ENCODE peak calls at places on chromosomes 11 and 22, in nine cellular contexts. One of them, this sample, is unnamed.
A peak's percentile ranks its signal among the peaks of the same experiment; 100 is the strongest.

GRCh38 chr11:33553486-33553885 is 147.1 kb downstream of the C11orf91 start:
- DNase-seq in lower leg skin: no peak
- DNase-seq in retina: no peak
- DNase-seq in M059J: peak; percentile 73
- DNase-seq in stimulated activated CD8-positive, alpha-beta memory T cell treated with anti-CD3 and anti-CD28 coated beads, Interleukin-7, amount 100 ng/mL, for 48 hours: no peak
- DNase-seq in activated gamma-delta T cell treated with anti-CD3 and anti-CD28 coated beads, Interleukin-2, amount 50 U/mL, for 16 hours: no peak
- DNase-seq in NCI-H146: no peak
- DNase-seq in central memory CD4-positive, alpha-beta T cell: no peak
- DNase-seq in RCC 7860: no peak
- DNase-seq in this sample: peak; percentile 26

GRCh38 chr22:26953380-26953807 is 296.0 kb downstream of the MIAT start:
- DNase-seq in lower leg skin: peak; percentile 74
- DNase-seq in retina: no peak
- DNase-seq in M059J: no peak
- DNase-seq in stimulated activated CD8-positive, alpha-beta memory T cell treated with anti-CD3 and anti-CD28 coated beads, Interleukin-7, amount 100 ng/mL, for 48 hours: no peak
- DNase-seq in activated gamma-delta T cell treated with anti-CD3 and anti-CD28 coated beads, Interleukin-2, amount 50 U/mL, for 16 hours: no peak
- DNase-seq in NCI-H146: no peak
- DNase-seq in central memory CD4-positive, alpha-beta T cell: no peak
- DNase-seq in RCC 7860: no peak
- DNase-seq in this sample: no peak

GRCh38 chr11:75547617-75548054 is 14.4 kb upstream of the SERPINH1 start:
- DNase-seq in lower leg skin: peak; percentile 90
- DNase-seq in retina: peak; percentile 69
- DNase-seq in M059J: peak; percentile 58
- DNase-seq in stimulated activated CD8-positive, alpha-beta memory T cell treated with anti-CD3 and anti-CD28 coated beads, Interleukin-7, amount 100 ng/mL, for 48 hours: no peak
- DNase-seq in activated gamma-delta T cell treated with anti-CD3 and anti-CD28 coated beads, Interleukin-2, amount 50 U/mL, for 16 hours: no peak
- DNase-seq in NCI-H146: peak; percentile 74
- DNase-seq in central memory CD4-positive, alpha-beta T cell: no peak
- DNase-seq in RCC 7860: peak; percentile 40
- DNase-seq in this sample: peak; percentile 65

GRCh38 chr11:133988686-133989410 is 32.1 kb upstream of the IGSF9B start:
- DNase-seq in lower leg skin: no peak
- DNase-seq in retina: no peak
- DNase-seq in M059J: no peak
- DNase-seq in stimulated activated CD8-positive, alpha-beta memory T cell treated with anti-CD3 and anti-CD28 coated beads, Interleukin-7, amount 100 ng/mL, for 48 hours: no peak
- DNase-seq in activated gamma-delta T cell treated with anti-CD3 and anti-CD28 coated beads, Interleukin-2, amount 50 U/mL, for 16 hours: no peak
- DNase-seq in NCI-H146: no peak
- DNase-seq in central memory CD4-positive, alpha-beta T cell: no peak
- DNase-seq in RCC 7860: no peak
- DNase-seq in this sample: no peak

GRCh38 chr11:101584651-101585050 is 844 bp upstream of the TRPC6 start:
- DNase-seq in lower leg skin: no peak
- DNase-seq in retina: no peak
- DNase-seq in M059J: no peak
- DNase-seq in stimulated activated CD8-positive, alpha-beta memory T cell treated with anti-CD3 and anti-CD28 coated beads, Interleukin-7, amount 100 ng/mL, for 48 hours: no peak
- DNase-seq in activated gamma-delta T cell treated with anti-CD3 and anti-CD28 coated beads, Interleukin-2, amount 50 U/mL, for 16 hours: no peak
- DNase-seq in NCI-H146: no peak
- DNase-seq in central memory CD4-positive, alpha-beta T cell: no peak
- DNase-seq in RCC 7860: no peak
- DNase-seq in this sample: no peak

GRCh38 chr22:27515091-27515523 is 286.4 kb downstream of the MN1 start:
- DNase-seq in lower leg skin: no peak
- DNase-seq in retina: no peak
- DNase-seq in M059J: no peak
- DNase-seq in stimulated activated CD8-positive, alpha-beta memory T cell treated with anti-CD3 and anti-CD28 coated beads, Interleukin-7, amount 100 ng/mL, for 48 hours: no peak
- DNase-seq in activated gamma-delta T cell treated with anti-CD3 and anti-CD28 coated beads, Interleukin-2, amount 50 U/mL, for 16 hours: no peak
- DNase-seq in NCI-H146: no peak
- DNase-seq in central memory CD4-positive, alpha-beta T cell: no peak
- DNase-seq in RCC 7860: no peak
- DNase-seq in this sample: no peak

GRCh38 chr22:30872282-30873041 is 96.1 kb downstream of the MORC2 start:
- DNase-seq in lower leg skin: peak; percentile 69
- DNase-seq in retina: peak; percentile 81
- DNase-seq in M059J: no peak
- DNase-seq in stimulated activated CD8-positive, alpha-beta memory T cell treated with anti-CD3 and anti-CD28 coated beads, Interleukin-7, amount 100 ng/mL, for 48 hours: no peak
- DNase-seq in activated gamma-delta T cell treated with anti-CD3 and anti-CD28 coated beads, Interleukin-2, amount 50 U/mL, for 16 hours: no peak
- DNase-seq in NCI-H146: peak; percentile 15
- DNase-seq in central memory CD4-positive, alpha-beta T cell: no peak
- DNase-seq in RCC 7860: no peak
- DNase-seq in this sample: peak; percentile 43

GRCh38 chr11:82682003-82682751 is 51.5 kb downstream of the FAM181B start:
- DNase-seq in lower leg skin: no peak
- DNase-seq in retina: no peak
- DNase-seq in M059J: peak; percentile 70
- DNase-seq in stimulated activated CD8-positive, alpha-beta memory T cell treated with anti-CD3 and anti-CD28 coated beads, Interleukin-7, amount 100 ng/mL, for 48 hours: no peak
- DNase-seq in activated gamma-delta T cell treated with anti-CD3 and anti-CD28 coated beads, Interleukin-2, amount 50 U/mL, for 16 hours: no peak
- DNase-seq in NCI-H146: peak; percentile 32
- DNase-seq in central memory CD4-positive, alpha-beta T cell: peak; percentile 22
- DNase-seq in RCC 7860: peak; percentile 44
- DNase-seq in this sample: peak; percentile 90

GRCh38 chr11:2515401-2516275 is 70.8 kb downstream of the KCNQ1 start:
- DNase-seq in lower leg skin: peak; percentile 76
- DNase-seq in retina: peak; percentile 1
- DNase-seq in M059J: no peak
- DNase-seq in stimulated activated CD8-positive, alpha-beta memory T cell treated with anti-CD3 and anti-CD28 coated beads, Interleukin-7, amount 100 ng/mL, for 48 hours: no peak
- DNase-seq in activated gamma-delta T cell treated with anti-CD3 and anti-CD28 coated beads, Interleukin-2, amount 50 U/mL, for 16 hours: no peak
- DNase-seq in NCI-H146: no peak
- DNase-seq in central memory CD4-positive, alpha-beta T cell: no peak
- DNase-seq in RCC 7860: no peak
- DNase-seq in this sample: no peak

GRCh38 chr11:37942081-37942480 is 1344.0 kb upstream of the RAG2 start:
- DNase-seq in lower leg skin: no peak
- DNase-seq in retina: no peak
- DNase-seq in M059J: peak; percentile 57
- DNase-seq in stimulated activated CD8-positive, alpha-beta memory T cell treated with anti-CD3 and anti-CD28 coated beads, Interleukin-7, amount 100 ng/mL, for 48 hours: no peak
- DNase-seq in activated gamma-delta T cell treated with anti-CD3 and anti-CD28 coated beads, Interleukin-2, amount 50 U/mL, for 16 hours: no peak
- DNase-seq in NCI-H146: no peak
- DNase-seq in central memory CD4-positive, alpha-beta T cell: no peak
- DNase-seq in RCC 7860: no peak
- DNase-seq in this sample: no peak

GRCh38 chr11:20608938-20609337 is 9.5 kb downstream of the SLC6A5 start:
- DNase-seq in lower leg skin: peak; percentile 20
- DNase-seq in retina: no peak
- DNase-seq in M059J: no peak
- DNase-seq in stimulated activated CD8-positive, alpha-beta memory T cell treated with anti-CD3 and anti-CD28 coated beads, Interleukin-7, amount 100 ng/mL, for 48 hours: no peak
- DNase-seq in activated gamma-delta T cell treated with anti-CD3 and anti-CD28 coated beads, Interleukin-2, amount 50 U/mL, for 16 hours: no peak
- DNase-seq in NCI-H146: no peak
- DNase-seq in central memory CD4-positive, alpha-beta T cell: no peak
- DNase-seq in RCC 7860: no peak
- DNase-seq in this sample: no peak

GRCh38 chr11:74726547-74727182 is 4.6 kb downstream of the CHRDL2 start:
- DNase-seq in lower leg skin: peak; percentile 91
- DNase-seq in retina: peak; percentile 76
- DNase-seq in M059J: peak; percentile 59
- DNase-seq in stimulated activated CD8-positive, alpha-beta memory T cell treated with anti-CD3 and anti-CD28 coated beads, Interleukin-7, amount 100 ng/mL, for 48 hours: peak; percentile 31
- DNase-seq in activated gamma-delta T cell treated with anti-CD3 and anti-CD28 coated beads, Interleukin-2, amount 50 U/mL, for 16 hours: peak; percentile 34
- DNase-seq in NCI-H146: peak; percentile 76
- DNase-seq in central memory CD4-positive, alpha-beta T cell: peak; percentile 27
- DNase-seq in RCC 7860: peak; percentile 37
- DNase-seq in this sample: peak; percentile 73

GRCh38 chr11:69572861-69573260 is 68.1 kb upstream of the CCND1 start:
- DNase-seq in lower leg skin: peak; percentile 17
- DNase-seq in retina: no peak
- DNase-seq in M059J: no peak
- DNase-seq in stimulated activated CD8-positive, alpha-beta memory T cell treated with anti-CD3 and anti-CD28 coated beads, Interleukin-7, amount 100 ng/mL, for 48 hours: no peak
- DNase-seq in activated gamma-delta T cell treated with anti-CD3 and anti-CD28 coated beads, Interleukin-2, amount 50 U/mL, for 16 hours: no peak
- DNase-seq in NCI-H146: no peak
- DNase-seq in central memory CD4-positive, alpha-beta T cell: no peak
- DNase-seq in RCC 7860: no peak
- DNase-seq in this sample: no peak

GRCh38 chr11:112513417-112513816 is 252.8 kb upstream of the PLET1 start:
- DNase-seq in lower leg skin: no peak
- DNase-seq in retina: no peak
- DNase-seq in M059J: no peak
- DNase-seq in stimulated activated CD8-positive, alpha-beta memory T cell treated with anti-CD3 and anti-CD28 coated beads, Interleukin-7, amount 100 ng/mL, for 48 hours: no peak
- DNase-seq in activated gamma-delta T cell treated with anti-CD3 and anti-CD28 coated beads, Interleukin-2, amount 50 U/mL, for 16 hours: no peak
- DNase-seq in NCI-H146: no peak
- DNase-seq in central memory CD4-positive, alpha-beta T cell: no peak
- DNase-seq in RCC 7860: no peak
- DNase-seq in this sample: no peak

GRCh38 chr11:126109941-126110731 is 47.5 kb upstream of the CDON start:
- DNase-seq in lower leg skin: no peak
- DNase-seq in retina: peak; percentile 38
- DNase-seq in M059J: peak; percentile 97
- DNase-seq in stimulated activated CD8-positive, alpha-beta memory T cell treated with anti-CD3 and anti-CD28 coated beads, Interleukin-7, amount 100 ng/mL, for 48 hours: peak; percentile 3
- DNase-seq in activated gamma-delta T cell treated with anti-CD3 and anti-CD28 coated beads, Interleukin-2, amount 50 U/mL, for 16 hours: no peak
- DNase-seq in NCI-H146: no peak
- DNase-seq in central memory CD4-positive, alpha-beta T cell: no peak
- DNase-seq in RCC 7860: peak; percentile 83
- DNase-seq in this sample: no peak

GRCh38 chr11:11995601-11996000 is 12.8 kb downstream of the DKK3 start:
- DNase-seq in lower leg skin: no peak
- DNase-seq in retina: peak; percentile 81
- DNase-seq in M059J: no peak
- DNase-seq in stimulated activated CD8-positive, alpha-beta memory T cell treated with anti-CD3 and anti-CD28 coated beads, Interleukin-7, amount 100 ng/mL, for 48 hours: no peak
- DNase-seq in activated gamma-delta T cell treated with anti-CD3 and anti-CD28 coated beads, Interleukin-2, amount 50 U/mL, for 16 hours: peak; percentile 31
- DNase-seq in NCI-H146: no peak
- DNase-seq in central memory CD4-positive, alpha-beta T cell: no peak
- DNase-seq in RCC 7860: no peak
- DNase-seq in this sample: no peak

This sample was measured in A673.